ENCODE peak calls at places on chromosomes 7 and 10, in six cellular contexts. One of them, this sample, is unnamed. For H3K4me1, the result is how much of the 10 kb centered on the place peaks cover.

GRCh38 chr7:134477954-134478353 is 19.1 kb upstream of the AKR1B1 start:
- DNase-seq in psoas muscle: no peak
- DNase-seq in HepG2: no peak
- DNase-seq in GM12878: no peak
- DNase-seq in fibroblast of lung: peak
- DNase-seq in sigmoid colon: no peak
- DNase-seq in this sample: no peak

GRCh38 chr10:75108684-75109458 is 2.6 kb upstream of the SAMD8 start:
- DNase-seq in psoas muscle: peak
- DNase-seq in HepG2: peak
- DNase-seq in GM12878: no peak
- DNase-seq in fibroblast of lung: no peak
- DNase-seq in sigmoid colon: no peak
- DNase-seq in this sample: no peak

GRCh38 chr10:43380610-43381222 is 9.3 kb downstream of the FXYD4 start:
- DNase-seq in psoas muscle: no peak
- DNase-seq in HepG2: no peak
- DNase-seq in GM12878: no peak
- DNase-seq in fibroblast of lung: peak
- DNase-seq in sigmoid colon: peak
- DNase-seq in this sample: no peak

GRCh38 chr10:86711237-86711956 is 43.1 kb downstream of the LDB3 start:
- DNase-seq in psoas muscle: peak
- DNase-seq in HepG2: peak
- DNase-seq in GM12878: peak
- DNase-seq in fibroblast of lung: peak
- DNase-seq in sigmoid colon: peak
- DNase-seq in this sample: peak

GRCh38 chr10:110985497-110986270 is 66.3 kb downstream of the SHOC2 start:
- DNase-seq in psoas muscle: no peak
- DNase-seq in HepG2: no peak
- DNase-seq in GM12878: no peak
- DNase-seq in fibroblast of lung: peak
- DNase-seq in sigmoid colon: no peak
- DNase-seq in this sample: no peak

GRCh38 chr7:135414850-135415439 is 95.0 kb downstream of the CNOT4 start:
- DNase-seq in psoas muscle: no peak
- DNase-seq in HepG2: peak
- DNase-seq in GM12878: no peak
- DNase-seq in fibroblast of lung: peak
- DNase-seq in sigmoid colon: no peak
- DNase-seq in this sample: peak

GRCh38 chr10:5023126-5023701 is 19.6 kb upstream of the AKR1C2 start:
- DNase-seq in psoas muscle: no peak
- DNase-seq in HepG2: no peak
- DNase-seq in GM12878: no peak
- DNase-seq in fibroblast of lung: no peak
- DNase-seq in sigmoid colon: no peak
- DNase-seq in this sample: no peak

GRCh38 chr10:83935911-83936310 is 203.4 kb upstream of the GHITM start:
- DNase-seq in psoas muscle: no peak
- DNase-seq in HepG2: no peak
- DNase-seq in GM12878: no peak
- DNase-seq in fibroblast of lung: no peak
- DNase-seq in sigmoid colon: no peak
- DNase-seq in this sample: no peak

GRCh38 chr7:24701232-24701898 is 55.9 kb downstream of the GSDME start:
- DNase-seq in psoas muscle: no peak
- DNase-seq in HepG2: no peak
- DNase-seq in GM12878: no peak
- DNase-seq in fibroblast of lung: peak
- DNase-seq in sigmoid colon: no peak
- DNase-seq in this sample: no peak

GRCh38 chr7:91287685-91288084 is 23.5 kb downstream of the FZD1 start:
- DNase-seq in psoas muscle: no peak
- DNase-seq in HepG2: no peak
- DNase-seq in GM12878: no peak
- DNase-seq in fibroblast of lung: no peak
- DNase-seq in sigmoid colon: no peak
- DNase-seq in this sample: no peak

GRCh38 chr10:52541082-52541481 is 227.0 kb downstream of the DKK1 start:
- DNase-seq in psoas muscle: no peak
- DNase-seq in HepG2: no peak
- DNase-seq in GM12878: no peak
- DNase-seq in fibroblast of lung: peak
- DNase-seq in sigmoid colon: no peak
- DNase-seq in this sample: no peak

GRCh38 chr7:3887071-3887691 is 586.1 kb downstream of the SDK1 start:
- DNase-seq in psoas muscle: no peak
- DNase-seq in HepG2: no peak
- DNase-seq in GM12878: no peak
- DNase-seq in fibroblast of lung: no peak
- DNase-seq in sigmoid colon: no peak
- DNase-seq in this sample: no peak

GRCh38 chr7:32179567-32179966 is 109.4 kb upstream of the PDE1C start:
- DNase-seq in psoas muscle: no peak
- DNase-seq in HepG2: no peak
- DNase-seq in GM12878: no peak
- DNase-seq in fibroblast of lung: no peak
- DNase-seq in sigmoid colon: no peak
- DNase-seq in this sample: no peak

GRCh38 chr7:25989140-25989705 is 162.8 kb upstream of the NFE2L3 start:
- DNase-seq in psoas muscle: no peak
- DNase-seq in HepG2: peak
- DNase-seq in GM12878: no peak
- DNase-seq in fibroblast of lung: no peak
- DNase-seq in sigmoid colon: no peak
- DNase-seq in this sample: no peak

GRCh38 chr7:157397036-157397720 is 60.4 kb downstream of the DNAJB6 start:
- DNase-seq in psoas muscle: no peak
- DNase-seq in HepG2: no peak
- DNase-seq in GM12878: no peak
- DNase-seq in fibroblast of lung: no peak
- DNase-seq in sigmoid colon: peak
- DNase-seq in this sample: no peak

GRCh38 chr10:103921750-103922195 is 3.8 kb upstream of the STN1 start:
- DNase-seq in psoas muscle: no peak
- DNase-seq in HepG2: peak
- DNase-seq in GM12878: no peak
- DNase-seq in fibroblast of lung: peak
- DNase-seq in sigmoid colon: no peak
- DNase-seq in this sample: no peak

GRCh38 chr10:44186150-44186549 is 198.7 kb downstream of the CXCL12 start:
- DNase-seq in psoas muscle: no peak
- DNase-seq in HepG2: no peak
- DNase-seq in GM12878: no peak
- DNase-seq in fibroblast of lung: peak
- DNase-seq in sigmoid colon: peak
- DNase-seq in this sample: no peak

GRCh38 chr10:1057106-1057657 is 997 bp downstream of the WDR37 start:
- DNase-seq in psoas muscle: no peak
- DNase-seq in HepG2: no peak
- DNase-seq in GM12878: no peak
- DNase-seq in fibroblast of lung: no peak
- DNase-seq in sigmoid colon: no peak
- DNase-seq in this sample: no peak

GRCh38 chr7:25656581-25657026 is 428.3 kb upstream of the NPVF start:
- DNase-seq in psoas muscle: no peak
- DNase-seq in HepG2: no peak
- DNase-seq in GM12878: no peak
- DNase-seq in fibroblast of lung: peak
- DNase-seq in sigmoid colon: no peak
- DNase-seq in this sample: no peak

GRCh38 chr7:2646680-2647571 is 15.1 kb downstream of the TTYH3 start:
- DNase-seq in psoas muscle: no peak
- DNase-seq in HepG2: no peak
- DNase-seq in GM12878: no peak
- DNase-seq in fibroblast of lung: no peak
- DNase-seq in sigmoid colon: no peak
- DNase-seq in this sample: no peak

GRCh38 chr10:63129888-63130287 is 3.2 kb upstream of the NRBF2 start:
- DNase-seq in psoas muscle: no peak
- DNase-seq in HepG2: no peak
- DNase-seq in GM12878: no peak
- DNase-seq in fibroblast of lung: no peak
- DNase-seq in sigmoid colon: no peak
- DNase-seq in this sample: no peak

DNA sequence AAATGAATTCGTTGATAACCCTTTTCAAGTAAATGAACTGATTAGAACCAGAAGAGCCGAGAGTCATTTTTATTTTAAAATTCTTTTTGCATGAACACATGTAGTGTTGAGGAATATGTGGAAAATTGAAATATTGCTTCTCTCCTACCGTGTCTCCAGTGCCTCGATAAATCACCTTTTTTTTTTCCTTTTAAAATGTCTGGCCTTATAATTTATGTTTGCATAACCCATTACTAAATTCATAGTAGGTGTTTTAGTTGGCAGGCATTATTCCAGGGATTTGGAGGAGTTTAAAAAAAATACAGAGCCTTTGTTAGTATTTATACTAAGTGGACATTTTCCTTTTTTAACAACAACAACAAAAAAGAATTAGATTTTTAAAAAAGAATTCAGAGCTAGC is 115.6 kb downstream of the CUX1 start:
- DNase-seq in psoas muscle: no peak
- DNase-seq in HepG2: no peak
- DNase-seq in GM12878: no peak
- DNase-seq in fibroblast of lung: no peak
- DNase-seq in sigmoid colon: no peak
- DNase-seq in this sample: no peak
- H3K27ac ChIP-seq in psoas muscle: peak
- H3K27ac ChIP-seq in HepG2: no peak
- H3K27ac ChIP-seq in GM12878: peak
- H3K27ac ChIP-seq in fibroblast of lung: no peak
- H3K27ac ChIP-seq in sigmoid colon: peak
- H3K27ac ChIP-seq in this sample: no peak

DNA sequence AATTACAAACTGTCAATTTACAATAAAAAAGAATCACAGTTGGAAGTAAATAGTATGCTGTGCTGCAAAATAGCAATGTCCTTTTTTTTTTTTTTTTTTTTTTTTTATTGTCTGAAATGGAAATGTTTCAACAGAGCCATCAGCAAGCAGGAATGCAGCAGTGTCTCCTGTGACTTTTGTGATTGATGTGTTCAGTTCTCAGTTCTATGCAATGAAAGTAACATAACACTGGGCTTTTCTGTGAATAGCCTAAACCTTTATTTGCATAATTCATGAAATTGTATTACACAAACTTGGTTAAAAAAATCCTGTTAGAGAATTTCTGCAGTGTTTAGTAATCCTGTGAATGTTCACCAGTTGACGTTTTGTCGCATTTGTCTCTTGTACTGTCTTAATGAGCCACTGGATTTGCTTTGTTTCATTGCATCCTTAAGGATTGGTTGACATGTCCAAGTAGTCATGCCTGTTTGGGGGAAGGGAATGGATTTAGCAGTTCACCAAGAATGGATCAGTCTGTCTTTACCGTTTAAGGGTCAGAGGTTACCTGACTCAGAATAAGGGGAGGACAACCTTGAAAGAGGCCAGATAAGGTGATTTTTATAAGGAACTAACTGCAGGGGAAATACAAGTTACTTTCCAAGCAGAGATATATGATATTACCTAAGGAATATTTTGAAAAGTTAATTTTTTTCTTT is 192.7 kb downstream of the MLLT10 start:
- DNase-seq in psoas muscle: no peak
- DNase-seq in HepG2: no peak
- DNase-seq in GM12878: no peak
- DNase-seq in fibroblast of lung: no peak
- DNase-seq in sigmoid colon: no peak
- DNase-seq in this sample: no peak
- H3K4me3 ChIP-seq in psoas muscle: no peak
- H3K4me3 ChIP-seq in HepG2: no peak
- H3K4me3 ChIP-seq in GM12878: no peak
- H3K4me3 ChIP-seq in fibroblast of lung: no peak
- H3K4me3 ChIP-seq in sigmoid colon: no peak
- H3K4me3 ChIP-seq in this sample: no peak

GRCh38 chr7:155722936-155723335 is 78.5 kb downstream of the RBM33 start:
- DNase-seq in psoas muscle: no peak
- DNase-seq in HepG2: no peak
- DNase-seq in GM12878: no peak
- DNase-seq in fibroblast of lung: no peak
- DNase-seq in sigmoid colon: no peak
- DNase-seq in this sample: no peak
- H3K4me1 ChIP-seq in psoas muscle: under half
- H3K4me1 ChIP-seq in HepG2: under half
- H3K4me1 ChIP-seq in GM12878: under half
- H3K4me1 ChIP-seq in fibroblast of lung: under half
- H3K4me1 ChIP-seq in sigmoid colon: under half
- H3K4me1 ChIP-seq in this sample: under half

DNA sequence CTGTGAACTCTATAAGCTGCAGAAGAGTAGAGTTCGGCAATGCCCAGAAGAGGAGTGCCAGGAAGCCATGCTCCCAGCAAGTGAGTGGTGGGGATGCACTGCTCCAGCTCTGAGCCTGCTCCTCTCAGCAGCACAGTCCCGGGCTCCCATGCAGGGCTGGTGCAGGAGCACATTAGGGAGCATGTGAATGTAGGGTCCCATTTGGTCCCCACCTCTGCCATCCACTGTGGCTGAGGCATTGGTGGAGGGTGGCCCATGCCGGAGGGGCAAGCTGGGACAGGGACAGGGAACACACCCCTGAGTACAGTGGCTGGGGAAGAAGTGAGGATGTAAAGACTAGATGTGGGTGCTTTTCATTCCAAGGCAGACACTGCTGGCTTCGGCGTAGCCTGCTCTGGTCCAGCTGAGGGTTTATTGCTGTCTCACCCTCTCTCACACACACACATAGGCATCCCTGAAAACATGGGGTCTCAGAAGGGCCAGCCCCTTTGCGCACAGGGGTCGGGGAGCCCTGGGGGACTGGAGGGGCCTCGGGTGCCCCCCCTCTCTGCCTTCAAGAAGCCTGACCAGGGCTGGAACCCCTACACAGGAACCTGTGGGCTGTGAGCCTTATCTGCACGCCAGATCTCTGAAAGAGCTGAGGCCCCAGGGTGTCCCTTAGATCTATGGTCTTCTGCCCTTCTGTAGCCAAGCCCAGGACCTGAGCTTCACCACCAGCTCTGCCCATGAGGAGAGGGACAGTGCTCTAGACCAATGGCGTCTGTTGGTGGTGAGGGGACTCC is 341.0 kb downstream of the TCERG1L start:
- DNase-seq in psoas muscle: no peak
- DNase-seq in HepG2: no peak
- DNase-seq in GM12878: no peak
- DNase-seq in fibroblast of lung: no peak
- DNase-seq in sigmoid colon: no peak
- DNase-seq in this sample: no peak
- H3K27ac ChIP-seq in psoas muscle: no peak
- H3K27ac ChIP-seq in HepG2: no peak
- H3K27ac ChIP-seq in GM12878: no peak
- H3K27ac ChIP-seq in fibroblast of lung: no peak
- H3K27ac ChIP-seq in sigmoid colon: no peak
- H3K27ac ChIP-seq in this sample: no peak

This sample was measured in iPS DF 6.9.